ENCODE peak calls at places on chromosomes 13 and 19, in five cellular contexts. K is suprapubic skin, I is lower lobe of right lung, Q is heart left ventricle, Y is PC-3. V is an unnamed sample. For H3K9me3, the result is how much of the 10 kb centered on the place peaks cover.

GRCh38 chr19:47618771-47619170 is 9.8 kb downstream of the BICRA start:
- DNase-seq in K (no peak), I (no peak), Q (peak), Y (no peak), V (peak)

GRCh38 chr19:44603201-44603945 is 10.0 kb upstream of the IGSF23 start:
- DNase-seq in K (no peak), I (no peak), Q (no peak), Y (peak), V (no peak)

GRCh38 chr13:98214707-98215106 is 37.6 kb upstream of the RNF113B start:
- DNase-seq in K (no peak), I (no peak), Q (no peak), Y (peak), V (no peak)

GRCh38 chr13:36421447-36421846 is 10.8 kb upstream of the CCNA1 start:
- DNase-seq in K (no peak), I (no peak), Q (no peak), Y (peak), V (no peak)

GRCh38 chr13:114174529-114174941 is 4.5 kb upstream of the CFAP97D2 start:
- DNase-seq in K (no peak), I (no peak), Q (no peak), Y (no peak), V (no peak)

GRCh38 chr19:40006273-40006691 is 9.4 kb downstream of the ZNF546 start:
- DNase-seq in K (no peak), I (no peak), Q (no peak), Y (peak), V (no peak)

GRCh38 chr13:52862358-52863206 is 14.1 kb upstream of the PCDH8 start:
- DNase-seq in K (no peak), I (no peak), Q (no peak), Y (peak), V (no peak)

GRCh38 chr19:57664269-57665127 is 4.2 kb upstream of the ZSCAN4 start:
- DNase-seq in K (no peak), I (peak), Q (peak), Y (peak), V (peak)

GRCh38 chr19:45423589-45424190 is at the start of gene ERCC1:
- DNase-seq in K (peak), I (peak), Q (peak), Y (peak), V (peak)

GRCh38 chr13:112442483-112443090 is 66.4 kb downstream of the SPACA7 start:
- DNase-seq in K (peak), I (no peak), Q (no peak), Y (no peak), V (peak)

GRCh38 chr13:73225983-73226382 is 167.2 kb downstream of the KLF5 start:
- DNase-seq in K (no peak), I (no peak), Q (no peak), Y (no peak), V (no peak)

GRCh38 chr13:112346173-112346898 is 29.8 kb upstream of the SPACA7 start:
- DNase-seq in K (peak), I (no peak), Q (no peak), Y (no peak), V (no peak)

GRCh38 chr13:102203718-102204117 is 198.1 kb downstream of the FGF14 start:
- DNase-seq in K (no peak), I (no peak), Q (no peak), Y (no peak), V (no peak)

GRCh38 chr19:55690109-55690768 is 15.2 kb downstream of the EPN1 start:
- DNase-seq in K (no peak), I (peak), Q (peak), Y (no peak), V (no peak)

GRCh38 chr13:51643882-51644281 is 59.6 kb downstream of the WDFY2 start:
- DNase-seq in K (no peak), I (no peak), Q (no peak), Y (peak), V (no peak)

GRCh38 chr13:28177877-28178276 is 39.5 kb downstream of the PAN3 start:
- DNase-seq in K (no peak), I (no peak), Q (no peak), Y (no peak), V (no peak)

GRCh38 chr13:80276371-80277289 is 64.3 kb downstream of the SPRY2 start:
- DNase-seq in K (no peak), I (no peak), Q (no peak), Y (peak), V (no peak)

GRCh38 chr19:18234194-18234593 is 8.0 kb upstream of the PDE4C start:
- DNase-seq in K (no peak), I (no peak), Q (no peak), Y (no peak), V (no peak)

DNA sequence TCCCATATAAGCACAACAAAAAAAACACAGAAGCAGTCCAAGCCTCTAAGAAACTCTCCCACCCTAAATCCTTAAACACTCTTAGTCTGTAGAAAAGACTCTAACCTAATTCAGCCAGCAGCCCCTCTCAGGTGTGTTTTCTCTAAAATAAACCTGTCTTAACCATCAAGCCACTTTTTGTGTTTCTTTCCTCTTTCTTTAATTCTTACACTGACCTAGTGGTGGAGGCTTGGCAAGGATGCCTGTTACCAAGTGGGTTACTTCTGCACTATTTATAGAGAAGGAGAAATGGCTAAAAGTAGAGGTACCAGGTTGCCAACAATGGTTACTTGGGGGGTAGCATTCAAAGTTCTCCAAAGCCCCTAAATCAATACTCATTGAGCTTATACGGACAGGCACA is 43.7 kb downstream of the ZNF333 start:
- DNase-seq in K (no peak), I (no peak), Q (no peak), Y (no peak), V (no peak)
- H3K9me3 ChIP-seq in K (under half), I (under half), Q (under half), Y (under half), V (under half)

GRCh38 chr19:36987091-36987490 is 71.0 kb downstream of the ZNF568 start:
- DNase-seq in K (no peak), I (no peak), Q (no peak), Y (no peak), V (no peak)

GRCh38 chr19:36986601-36987000 is 70.5 kb downstream of the ZNF568 start:
- DNase-seq in K (no peak), I (no peak), Q (no peak), Y (no peak), V (no peak)

GRCh38 chr19:36986131-36986530 is 70.0 kb downstream of the ZNF568 start:
- DNase-seq in K (no peak), I (no peak), Q (no peak), Y (no peak), V (no peak)
- H3K9me3 ChIP-seq in K (under half), I (under half), Q (under half), Y (under half), V (under half)

GRCh38 chr19:29385191-29385795 is 140.5 kb upstream of the VSTM2B start:
- DNase-seq in K (no peak), I (peak), Q (no peak), Y (no peak), V (no peak)
- H3K9me3 ChIP-seq in K (under half), I (under half), Q (under half), Y (under half), V (under half)

DNA sequence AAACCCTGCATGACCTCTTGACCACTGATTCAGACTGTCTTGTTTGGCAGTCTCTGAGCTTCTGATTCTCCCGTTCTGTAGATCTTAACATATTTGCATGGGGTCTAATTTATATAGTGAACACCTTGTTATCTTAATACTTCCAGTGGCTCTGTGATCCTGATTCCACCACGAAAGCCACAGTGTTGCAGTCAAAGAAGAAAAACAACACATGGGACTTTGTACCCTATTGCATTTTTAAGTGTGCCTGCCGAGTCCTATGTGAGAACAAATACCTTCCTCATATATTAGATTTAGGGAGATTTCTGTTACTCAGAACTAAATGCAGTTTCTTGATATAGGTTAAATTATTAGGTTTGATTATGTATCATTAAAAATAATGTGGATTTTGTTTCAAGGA is 12.3 kb upstream of the ZNF556 start:
- DNase-seq in K (no peak), I (no peak), Q (no peak), Y (no peak), V (no peak)
- H3K9me3 ChIP-seq in K (half or more), I (half or more), Q (under half), Y (under half), V (half or more)

GRCh38 chr19:23822735-23823134 is 64.0 kb upstream of the ZNF681 start:
- DNase-seq in K (no peak), I (no peak), Q (no peak), Y (peak), V (no peak)
- H3K9me3 ChIP-seq in K (under half), I (half or more), Q (under half), Y (under half), V (under half)

GRCh38 chr13:44438234-44438579 is 64.6 kb downstream of the SERP2 start:
- DNase-seq in K (no peak), I (no peak), Q (no peak), Y (no peak), V (no peak)
- H3K9me3 ChIP-seq in K (under half), I (under half), Q (under half), Y (under half), V (under half)

V was measured in psoas muscle.